ENCODE peak calls at places on chromosomes 7 and 10, in five cellular contexts. V is Caco-2, O is tibial artery, Z is uterus, Y is PC-9. T is an unnamed sample.

GRCh38 chr7:90951986-90952648 is 312.1 kb upstream of the FZD1 start:
- DNase-seq in V (no peak), O (no peak), Z (no peak), Y (no peak), T (no peak)

GRCh38 chr7:80841566-80842478 is 77.0 kb downstream of the SEMA3C start:
- DNase-seq in V (no peak), O (no peak), Z (no peak), Y (no peak), T (no peak)

GRCh38 chr10:85646312-85646711 is 720.3 kb downstream of the GRID1 start:
- DNase-seq in V (no peak), O (no peak), Z (no peak), Y (no peak), T (no peak)

GRCh38 chr7:7764515-7765138 is 46.2 kb upstream of the RPA3 start:
- DNase-seq in V (no peak), O (no peak), Z (no peak), Y (no peak), T (no peak)

GRCh38 chr10:60817135-60817805 is 39.0 kb downstream of the CDK1 start:
- DNase-seq in V (no peak), O (no peak), Z (no peak), Y (no peak), T (no peak)

GRCh38 chr10:132520147-132520811 is 17.3 kb upstream of the INPP5A start:
- DNase-seq in V (no peak), O (peak; percentile 82), Z (peak; percentile 77), Y (no peak), T (no peak)

GRCh38 chr10:5976689-5977470 is 463 bp downstream of the IL15RA start:
- DNase-seq in V (no peak), O (no peak), Z (peak; percentile 66), Y (peak; percentile 42), T (peak; percentile 16)

GRCh38 chr10:127997937-127998336 is 91.0 kb downstream of the PTPRE start:
- DNase-seq in V (no peak), O (no peak), Z (no peak), Y (no peak), T (no peak)

GRCh38 chr10:44186150-44186549 is 198.7 kb downstream of the CXCL12 start:
- DNase-seq in V (no peak), O (no peak), Z (peak; percentile 49), Y (no peak), T (no peak)

GRCh38 chr7:40810274-40810673 is 675.5 kb downstream of the SUGCT start:
- DNase-seq in V (no peak), O (no peak), Z (no peak), Y (no peak), T (no peak)

GRCh38 chr10:96413151-96413787 is 54.5 kb upstream of the OPALIN start:
- DNase-seq in V (no peak), O (peak; percentile 38), Z (no peak), Y (no peak), T (no peak)

GRCh38 chr10:44939691-44940401 is 19.8 kb upstream of the RASSF4 start:
- DNase-seq in V (peak; percentile 12), O (no peak), Z (no peak), Y (no peak), T (no peak)

GRCh38 chr10:131817866-131818509 is 82.8 kb upstream of the PPP2R2D start:
- DNase-seq in V (no peak), O (peak; percentile 46), Z (no peak), Y (no peak), T (no peak)

GRCh38 chr10:73581912-73582311 is 9.2 kb downstream of the USP54 start:
- DNase-seq in V (no peak), O (no peak), Z (no peak), Y (no peak), T (no peak)

GRCh38 chr10:130809761-130810515 is 501.6 kb downstream of the TCERG1L start:
- DNase-seq in V (no peak), O (no peak), Z (no peak), Y (no peak), T (no peak)

GRCh38 chr7:49852619-49853462 is 79.4 kb downstream of the VWC2 start:
- DNase-seq in V (peak; percentile 49), O (no peak), Z (peak; percentile 26), Y (peak; percentile 35), T (no peak)

GRCh38 chr7:121302214-121302745 is 26.5 kb upstream of the WNT16 start:
- DNase-seq in V (no peak), O (no peak), Z (no peak), Y (no peak), T (no peak)

GRCh38 chr10:72253002-72253401 is 20.7 kb upstream of the DDIT4 start:
- DNase-seq in V (no peak), O (no peak), Z (no peak), Y (no peak), T (no peak)

GRCh38 chr7:108280136-108280535 is 150.0 kb upstream of the LAMB4 start:
- DNase-seq in V (no peak), O (no peak), Z (no peak), Y (no peak), T (no peak)

GRCh38 chr10:19947203-19947602 is 131.0 kb downstream of the PLXDC2 start:
- DNase-seq in V (no peak), O (peak; percentile 59), Z (no peak), Y (no peak), T (no peak)

GRCh38 chr7:70238171-70238575 is 639.9 kb downstream of the AUTS2 start:
- DNase-seq in V (no peak), O (no peak), Z (no peak), Y (no peak), T (no peak)

GRCh38 chr10:3654496-3654895 is 130.5 kb downstream of the KLF6 start:
- DNase-seq in V (no peak), O (no peak), Z (no peak), Y (no peak), T (no peak)

GRCh38 chr7:2045559-2046405 is 187.0 kb downstream of the MAD1L1 start:
- DNase-seq in V (peak; percentile 22), O (peak; percentile 60), Z (no peak), Y (no peak), T (no peak)

GRCh38 chr7:53325061-53325460 is 289.6 kb downstream of the POM121L12 start:
- DNase-seq in V (no peak), O (no peak), Z (no peak), Y (no peak), T (no peak)

GRCh38 chr7:28170701-28171100 is 9.9 kb downstream of the JAZF1 start:
- DNase-seq in V (no peak), O (no peak), Z (no peak), Y (no peak), T (no peak)

GRCh38 chr7:16028103-16028502 is 341.6 kb upstream of the MEOX2 start:
- DNase-seq in V (no peak), O (no peak), Z (no peak), Y (no peak), T (no peak)

GRCh38 chr10:53135897-53136253 is 363.3 kb upstream of the MBL2 start:
- DNase-seq in V (no peak), O (no peak), Z (no peak), Y (no peak), T (no peak)

GRCh38 chr7:125256446-125256845 is 326.8 kb upstream of the POT1 start:
- DNase-seq in V (no peak), O (no peak), Z (no peak), Y (no peak), T (no peak)

GRCh38 chr7:134307320-134307719 is 9.4 kb downstream of the SLC35B4 start:
- DNase-seq in V (no peak), O (no peak), Z (no peak), Y (no peak), T (no peak)

GRCh38 chr10:115948415-115948814 is 324.6 kb downstream of the GFRA1 start:
- DNase-seq in V (no peak), O (no peak), Z (no peak), Y (no peak), T (no peak)

GRCh38 chr7:47482013-47482761 is 99.7 kb downstream of the TNS3 start:
- DNase-seq in V (peak; percentile 66), O (peak; percentile 88), Z (peak; percentile 50), Y (peak; percentile 82), T (no peak)

GRCh38 chr10:70296406-70296899 is 12.6 kb upstream of the NPFFR1 start:
- DNase-seq in V (no peak), O (peak; percentile 93), Z (peak; percentile 90), Y (peak; percentile 79), T (no peak)

GRCh38 chr7:140479062-140479738 is at the start of gene MKRN1:
- DNase-seq in V (peak; percentile 98), O (peak; percentile 96), Z (peak; percentile 85), Y (peak; percentile 98), T (peak; percentile 83)

GRCh38 chr10:133474833-133475734 is 21.3 kb downstream of the SCART1 start:
- DNase-seq in V (no peak), O (no peak), Z (no peak), Y (no peak), T (peak; percentile 49)

GRCh38 chr7:155230169-155230593 is 67.5 kb upstream of the INSIG1 start:
- DNase-seq in V (peak; percentile 87), O (no peak), Z (no peak), Y (peak; percentile 96), T (no peak)

GRCh38 chr7:137601642-137602041 is 245.1 kb downstream of the DGKI start:
- DNase-seq in V (no peak), O (no peak), Z (no peak), Y (no peak), T (no peak)

GRCh38 chr7:99631311-99632109 is 14.8 kb downstream of the ZSCAN25 start:
- DNase-seq in V (no peak), O (no peak), Z (no peak), Y (peak; percentile 50), T (peak; percentile 39)

GRCh38 chr7:26399309-26399610 is 107.6 kb downstream of the SNX10 start:
- DNase-seq in V (peak; percentile 51), O (no peak), Z (peak; percentile 29), Y (no peak), T (no peak)
- TF ChIP-seq CTCF in V (no peak), O (no peak), Z (peak; percentile 23), Y (peak; percentile 54), T (no peak)

GRCh38 chr10:29332761-29333148 is 43.9 kb downstream of the LYZL1 start:
- DNase-seq in V (no peak), O (no peak), Z (no peak), Y (no peak), T (no peak)
- H3K4me1 ChIP-seq in V (peaks cover 24% of the 10 kb centered on the region), O (peaks cover 6% of the 10 kb centered on the region), Z (no peaks in the 10 kb centered on the region), Y (no peaks in the 10 kb centered on the region), T (no peaks in the 10 kb centered on the region)

GRCh38 chr7:143384741-143385631 is 3.8 kb downstream of the ZYX start:
- DNase-seq in V (no peak), O (peak; percentile 73), Z (no peak), Y (no peak), T (no peak)
- H3K4me3 ChIP-seq in V (no peak overlapping the region), O (peak overlapping the region; percentile 98), Z (peak overlapping the region; percentile 99), Y (no peak overlapping the region), T (no peak overlapping the region)

GRCh38 chr7:22295402-22296264 is 61.3 kb downstream of the RAPGEF5 start:
- DNase-seq in V (no peak), O (no peak), Z (no peak), Y (no peak), T (no peak)
- TF ChIP-seq CTCF in V (no peak), O (no peak), Z (no peak), Y (no peak), T (no peak)

T was measured in CD8-positive, alpha-beta T cell.